ENCODE peak calls at places on chromosome 19, in five cellular contexts. M is left lung; B is NCI-H2107; N is stimulated activated CD8-positive, alpha-beta memory T cell treated with anti-CD3 and anti-CD28 coated beads, Interleukin-4, amount 100 ng/mL, for 1 hour; A is NCI-H1092 treated with DMSO at 0.1 percent for 48 hours. R is an unnamed sample.
A peak's percentile ranks its signal among the peaks of the same experiment; 100 is the strongest.

GRCh38 chr19:51166846-51167490 is 24.9 kb downstream of the SIGLEC7 start:
- DNase-seq in M (peak; percentile 67), B (no peak), N (peak; percentile 7), A (no peak), R (peak; percentile 73)

GRCh38 chr19:17873661-17874422 is 2.1 kb downstream of the SLC5A5 start:
- DNase-seq in M (no peak), B (no peak), N (peak; percentile 34), A (no peak), R (no peak)

GRCh38 chr19:22422220-22422619 is at the start of gene ZNF98:
- DNase-seq in M (no peak), B (no peak), N (no peak), A (no peak), R (no peak)

GRCh38 chr19:17109962-17110598 is 34.5 kb downstream of the MYO9B start:
- DNase-seq in M (peak; percentile 88), B (no peak), N (no peak), A (no peak), R (peak; percentile 96)

GRCh38 chr19:41111750-41112295 is 2.4 kb upstream of the CYP2F1 start:
- DNase-seq in M (no peak), B (no peak), N (no peak), A (no peak), R (no peak)

GRCh38 chr19:44845286-44845611 is 848 bp upstream of the NECTIN2 start:
- DNase-seq in M (peak; percentile 50), B (no peak), N (no peak), A (no peak), R (no peak)

GRCh38 chr19:10816691-10817090 is 19.3 kb downstream of the TMED1 start:
- DNase-seq in M (no peak), B (no peak), N (no peak), A (no peak), R (no peak)

GRCh38 chr19:46926201-46927071 is 65.6 kb downstream of the ARHGAP35 start:
- DNase-seq in M (no peak), B (peak; percentile 37), N (no peak), A (no peak), R (no peak)

GRCh38 chr19:40229484-40229883 is 3.0 kb upstream of the CCNP start:
- DNase-seq in M (no peak), B (no peak), N (no peak), A (no peak), R (no peak)

GRCh38 chr19:8529369-8530006 is 15.5 kb upstream of the ZNF414 start:
- DNase-seq in M (no peak), B (no peak), N (no peak), A (no peak), R (no peak)

GRCh38 chr19:57327993-57328392 is 7.7 kb downstream of the ZNF543 start:
- DNase-seq in M (no peak), B (no peak), N (no peak), A (no peak), R (no peak)

GRCh38 chr19:18736415-18737336 is 53.2 kb downstream of the CRTC1 start:
- DNase-seq in M (peak; percentile 59), B (no peak), N (no peak), A (no peak), R (peak; percentile 34)

GRCh38 chr19:15257782-15258181 is 25.5 kb upstream of the EPHX3 start:
- DNase-seq in M (no peak), B (no peak), N (no peak), A (no peak), R (no peak)

GRCh38 chr19:35142531-35143230 is 374 bp upstream of the FXYD7 start:
- DNase-seq in M (no peak), B (no peak), N (peak; percentile 42), A (no peak), R (no peak)

R was measured in CD14-positive monocyte.